ENCODE peak calls at places on chromosomes 3 and 15, in five cellular contexts. X is neuronal stem cell, I is H9, S is IMR-90, L is H1. K is an unnamed sample.

GRCh38 chr15:48868018-48868417 is 9.9 kb upstream of the EID1 start:
- DNase-seq in X (no peak), I (no peak), S (no peak), L (no peak), K (no peak)

GRCh38 chr3:190562866-190563525 is 49.1 kb downstream of the IL1RAP start:
- DNase-seq in X (no peak), I (no peak), S (no peak), L (no peak), K (peak; percentile 43)

GRCh38 chr3:5095879-5096278 is 26.2 kb upstream of the ARL8B start:
- DNase-seq in X (peak; percentile 33), I (peak; percentile 77), S (peak; percentile 5), L (peak; percentile 21), K (peak; percentile 6)

GRCh38 chr15:55799287-55800212 is 56.6 kb upstream of the PRTG start:
- DNase-seq in X (peak; percentile 69), I (peak; percentile 75), S (peak; percentile 52), L (no peak), K (peak; percentile 68)

GRCh38 chr3:102514241-102514640 is 79.4 kb downstream of the ZPLD1 start:
- DNase-seq in X (no peak), I (no peak), S (no peak), L (no peak), K (no peak)

GRCh38 chr3:125310623-125311076 is 64.5 kb downstream of the ZNF148 start:
- DNase-seq in X (no peak), I (no peak), S (no peak), L (no peak), K (no peak)

GRCh38 chr3:152499796-152500385 is 231.2 kb downstream of the MBNL1 start:
- DNase-seq in X (no peak), I (no peak), S (no peak), L (no peak), K (no peak)

GRCh38 chr15:88649753-88650551 is 11.1 kb downstream of the ISG20 start:
- DNase-seq in X (no peak), I (no peak), S (no peak), L (no peak), K (no peak)

GRCh38 chr3:152557302-152557999 is 277.5 kb upstream of the P2RY1 start:
- DNase-seq in X (no peak), I (no peak), S (no peak), L (no peak), K (no peak)

GRCh38 chr15:97248376-97248775 is 712.1 kb upstream of the ARRDC4 start:
- DNase-seq in X (no peak), I (no peak), S (no peak), L (no peak), K (no peak)
- H3K4me1 ChIP-seq in X (no peaks in the 10 kb centered on the region), I (no peaks in the 10 kb centered on the region), S (no peaks in the 10 kb centered on the region), L (no peaks in the 10 kb centered on the region), K (no peaks in the 10 kb centered on the region)

DNA sequence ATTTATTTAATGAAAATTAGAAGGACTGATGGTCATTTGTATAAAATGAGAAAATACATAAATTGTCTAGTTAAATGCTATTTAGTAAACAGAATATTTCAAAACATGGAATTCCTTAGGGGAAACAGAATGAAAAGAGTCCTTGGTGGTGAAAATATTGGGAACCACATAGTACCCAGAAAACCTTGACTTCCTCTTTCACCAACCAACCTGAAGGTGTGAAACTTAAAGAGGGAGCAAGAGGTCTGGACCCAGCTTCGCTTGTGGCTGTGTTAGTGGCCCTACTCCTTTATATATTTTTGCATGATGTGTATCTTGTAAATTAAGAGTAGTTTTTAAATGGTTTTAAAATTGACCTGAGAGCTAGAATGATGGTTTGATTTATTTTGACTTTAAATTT is 64.2 kb downstream of the MAP2K5 start:
- DNase-seq in X (no peak), I (no peak), S (no peak), L (no peak), K (no peak)
- H2AFZ ChIP-seq in X (no peak overlapping the region), I (no peak overlapping the region), S (no peak overlapping the region), L (no peak overlapping the region), K (no peak overlapping the region)

DNA sequence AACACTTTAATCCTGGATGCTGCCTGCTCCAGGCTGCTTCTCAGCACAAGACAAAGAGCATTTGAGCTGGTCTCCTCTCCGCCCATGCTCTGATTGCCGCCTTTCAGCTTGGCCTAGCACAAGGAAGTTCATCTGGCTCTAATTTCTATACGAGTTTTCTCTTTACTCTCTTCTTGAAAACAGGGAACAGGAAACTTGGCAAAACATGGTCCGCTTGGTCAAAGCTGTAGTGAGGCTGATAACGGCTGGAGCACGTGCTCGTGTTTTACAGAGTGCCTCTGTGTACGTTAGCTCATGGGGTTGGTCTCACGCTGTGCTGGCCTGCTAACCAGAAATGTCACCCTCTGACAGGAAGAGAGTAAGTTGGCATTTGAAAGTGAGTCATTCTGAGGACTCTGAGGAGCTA is 19.2 kb downstream of the RARRES1 start:
- DNase-seq in X (no peak), I (no peak), S (no peak), L (no peak), K (peak; percentile 71)
- H3K23ac ChIP-seq in X (no peak overlapping the region), I (no peak overlapping the region), S (peak overlapping the region; percentile 27), L (no peak overlapping the region), K (no peak overlapping the region)

DNA sequence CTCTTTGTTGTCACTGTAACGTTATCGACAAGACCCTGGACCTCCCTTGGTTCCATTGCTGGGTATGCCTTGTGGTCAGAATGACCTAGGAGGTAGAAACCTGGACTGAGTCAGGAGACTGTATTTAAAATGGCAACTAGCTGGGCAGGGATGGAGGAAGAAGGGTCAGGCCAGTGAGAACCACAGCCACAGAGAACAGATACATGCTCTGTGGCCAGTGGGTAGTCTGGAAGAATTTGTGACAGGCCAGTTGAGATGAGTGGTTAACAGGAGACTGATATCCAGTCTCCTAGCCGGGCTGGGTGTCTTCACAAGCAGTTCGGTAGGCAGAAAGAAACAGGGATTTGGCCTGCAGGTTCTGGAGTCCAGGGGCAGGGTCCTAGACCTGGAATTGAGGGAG is 58.9 kb downstream of the SNRK start:
- DNase-seq in X (no peak), I (no peak), S (no peak), L (no peak), K (no peak)
- H3K4me1 ChIP-seq in X (no peaks in the 10 kb centered on the region), I (no peaks in the 10 kb centered on the region), S (peaks cover 2% of the 10 kb centered on the region), L (peaks cover 12% of the 10 kb centered on the region), K (peaks cover 3% of the 10 kb centered on the region)

DNA sequence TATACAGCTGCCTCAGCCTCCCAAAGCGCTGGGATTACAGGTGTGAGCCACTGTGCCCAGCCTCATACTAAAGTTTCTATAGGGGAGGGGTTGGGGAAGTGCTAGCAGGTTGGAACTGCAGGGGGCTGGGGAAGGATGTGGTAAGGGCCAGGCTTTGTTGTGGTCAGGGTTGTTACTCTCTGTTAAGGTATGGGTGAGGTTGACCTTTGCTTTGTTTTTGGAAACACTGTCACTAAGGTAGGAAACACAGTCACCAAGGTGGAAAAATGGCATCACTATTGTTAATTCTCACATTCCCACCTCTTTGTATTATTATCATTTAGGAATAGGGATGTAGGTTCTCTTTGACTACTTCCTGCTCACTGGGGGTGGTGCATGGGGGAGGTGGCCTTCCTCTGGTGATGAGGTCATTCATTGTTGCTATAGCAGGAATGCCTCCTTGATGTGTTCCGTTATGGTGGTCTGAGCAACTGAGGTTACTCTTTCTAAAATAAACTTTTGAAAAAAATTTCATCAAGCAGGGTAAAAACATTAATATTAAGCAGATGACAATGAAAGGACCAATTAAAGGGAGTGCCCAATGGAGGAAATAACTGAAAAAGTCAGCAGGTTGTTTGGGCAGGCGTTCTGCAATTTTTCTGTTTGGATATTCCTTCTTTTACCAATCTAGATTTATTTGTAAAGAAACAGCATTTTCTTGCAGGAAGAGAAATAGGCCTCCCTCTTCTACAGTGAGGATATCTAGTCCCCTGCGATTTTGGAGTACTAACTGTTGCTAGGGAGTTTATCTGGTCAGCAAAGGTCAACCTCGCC is 150.5 kb downstream of the WDR76 start:
- DNase-seq in X (no peak), I (no peak), S (no peak), L (no peak), K (no peak)
- H2AFZ ChIP-seq in X (no peak overlapping the region), I (no peak overlapping the region), S (no peak overlapping the region), L (no peak overlapping the region), K (no peak overlapping the region)

GRCh38 chr15:83378921-83379561 is 68.1 kb upstream of the SH3GL3 start:
- DNase-seq in X (no peak), I (peak; percentile 67), S (no peak), L (no peak), K (no peak)
- H3K23ac ChIP-seq in X (peak overlapping the region; percentile 67), I (no peak overlapping the region), S (no peak overlapping the region), L (no peak overlapping the region), K (no peak overlapping the region)

GRCh38 chr3:13018561-13019242 is 54.5 kb downstream of the IQSEC1 start:
- DNase-seq in X (no peak), I (no peak), S (no peak), L (no peak), K (no peak)

GRCh38 chr3:13021141-13021933 is 51.9 kb downstream of the IQSEC1 start:
- DNase-seq in X (no peak), I (no peak), S (no peak), L (no peak), K (no peak)

GRCh38 chr3:13019243-13019701 is 54.0 kb downstream of the IQSEC1 start:
- DNase-seq in X (peak; percentile 71), I (peak; percentile 92), S (peak; percentile 76), L (peak; percentile 54), K (peak; percentile 90)

GRCh38 chr3:13019706-13020105 is 53.5 kb downstream of the IQSEC1 start:
- DNase-seq in X (no peak), I (no peak), S (no peak), L (no peak), K (no peak)

GRCh38 chr3:13020159-13020558 is 53.1 kb downstream of the IQSEC1 start:
- DNase-seq in X (no peak), I (no peak), S (no peak), L (no peak), K (no peak)
- H3K4me1 ChIP-seq in X (peaks cover 54% of the 10 kb centered on the region), I (peaks cover 6% of the 10 kb centered on the region), S (peaks cover 32% of the 10 kb centered on the region), L (peaks cover 44% of the 10 kb centered on the region), K (peaks cover 76% of the 10 kb centered on the region)